ENCODE peak calls at places on chromosomes 13 and 19, in five cellular contexts. U is activated B cell treated with CpG ODN at 0.5 μM for 24 hours, R is choroid plexus epithelial cell, O is NCI-H2081, Z is COR-L47. L is an unnamed sample.

GRCh38 chr13:32471187-32471922 is 43.4 kb upstream of the N4BP2L1 start:
- DNase-seq in U (no peak), R (peak), O (no peak), Z (no peak), L (no peak)

GRCh38 chr13:79810671-79811070 is 329.7 kb downstream of the NDFIP2 start:
- DNase-seq in U (no peak), R (peak), O (no peak), Z (no peak), L (no peak)

GRCh38 chr13:94308808-94309207 is 170.7 kb downstream of the DCT start:
- DNase-seq in U (no peak), R (no peak), O (no peak), Z (no peak), L (no peak)

GRCh38 chr19:13881231-13881691 is 4.3 kb downstream of the NANOS3 start:
- DNase-seq in U (no peak), R (peak), O (no peak), Z (no peak), L (no peak)

GRCh38 chr13:51957377-51958216 is 53.7 kb downstream of the ATP7B start:
- DNase-seq in U (no peak), R (no peak), O (no peak), Z (peak), L (no peak)

GRCh38 chr13:46641274-46642081 is 88.5 kb downstream of the LRCH1 start:
- DNase-seq in U (no peak), R (peak), O (no peak), Z (no peak), L (no peak)

GRCh38 chr13:83810136-83810535 is 72.1 kb downstream of the SLITRK1 start:
- DNase-seq in U (no peak), R (no peak), O (no peak), Z (no peak), L (no peak)

GRCh38 chr13:30932481-30933333 is at the start of gene TEX26:
- DNase-seq in U (no peak), R (peak), O (no peak), Z (no peak), L (no peak)

GRCh38 chr19:55452381-55453325 is 8.8 kb downstream of the ISOC2 start:
- DNase-seq in U (no peak), R (peak), O (peak), Z (peak), L (peak)

GRCh38 chr13:114089341-114089740 is 43.1 kb downstream of the RASA3 start:
- DNase-seq in U (no peak), R (no peak), O (no peak), Z (no peak), L (no peak)

GRCh38 chr13:26529441-26529840 is 28.0 kb upstream of the WASF3 start:
- DNase-seq in U (no peak), R (peak), O (no peak), Z (no peak), L (no peak)

GRCh38 chr19:18427080-18427751 is 8.0 kb downstream of the SSBP4 start:
- DNase-seq in U (no peak), R (no peak), O (no peak), Z (no peak), L (no peak)

GRCh38 chr13:101714195-101714594 is 261.7 kb downstream of the ITGBL1 start:
- DNase-seq in U (no peak), R (no peak), O (no peak), Z (no peak), L (no peak)

GRCh38 chr19:57465680-57466381 is 8.9 kb upstream of the VN1R1 start:
- DNase-seq in U (no peak), R (peak), O (peak), Z (peak), L (no peak)

GRCh38 chr19:29622191-29623070 is 16.3 kb downstream of the POP4 start:
- DNase-seq in U (no peak), R (peak), O (no peak), Z (no peak), L (no peak)

GRCh38 chr13:79531542-79532239 is 50.7 kb downstream of the NDFIP2 start:
- DNase-seq in U (no peak), R (no peak), O (no peak), Z (no peak), L (no peak)

GRCh38 chr13:87527036-87527435 is 144.1 kb upstream of the SLITRK5 start:
- DNase-seq in U (no peak), R (no peak), O (no peak), Z (no peak), L (no peak)

GRCh38 chr19:45074744-45075143 is 1.5 kb downstream of the ZNF296 start:
- DNase-seq in U (no peak), R (no peak), O (no peak), Z (no peak), L (no peak)

GRCh38 chr19:17309962-17310461 is 649 bp downstream of the DDA1 start:
- DNase-seq in U (no peak), R (no peak), O (no peak), Z (no peak), L (no peak)

GRCh38 chr19:2199215-2199614 is 35.5 kb downstream of the DOT1L start:
- DNase-seq in U (no peak), R (no peak), O (no peak), Z (no peak), L (no peak)

GRCh38 chr13:114130131-114130707 is 2.2 kb downstream of the RASA3 start:
- DNase-seq in U (no peak), R (no peak), O (no peak), Z (no peak), L (no peak)

GRCh38 chr13:41848435-41849255 is 112.3 kb downstream of the VWA8 start:
- DNase-seq in U (no peak), R (peak), O (no peak), Z (no peak), L (no peak)

GRCh38 chr13:79056706-79057105 is 349.3 kb downstream of the RBM26 start:
- DNase-seq in U (no peak), R (no peak), O (no peak), Z (no peak), L (no peak)

GRCh38 chr13:106530209-106530906 is 5.1 kb downstream of the EFNB2 start:
- DNase-seq in U (no peak), R (peak), O (no peak), Z (no peak), L (no peak)

GRCh38 chr13:75621147-75621546 is 15.0 kb upstream of the LMO7 start:
- DNase-seq in U (no peak), R (peak), O (no peak), Z (no peak), L (no peak)

GRCh38 chr13:51666316-51666715 is 82.1 kb downstream of the WDFY2 start:
- DNase-seq in U (no peak), R (no peak), O (no peak), Z (peak), L (no peak)

GRCh38 chr13:28089065-28089464 is 11.3 kb downstream of the FLT3 start:
- DNase-seq in U (no peak), R (no peak), O (no peak), Z (no peak), L (no peak)

GRCh38 chr13:30698488-30699005 is 36.8 kb upstream of the ALOX5AP start:
- DNase-seq in U (no peak), R (no peak), O (no peak), Z (no peak), L (no peak)

GRCh38 chr13:50589651-50590054 is 253.8 kb downstream of the DLEU7 start:
- DNase-seq in U (no peak), R (peak), O (no peak), Z (no peak), L (no peak)

GRCh38 chr13:34357435-34358232 is 539.7 kb downstream of the RFC3 start:
- DNase-seq in U (no peak), R (peak), O (no peak), Z (no peak), L (no peak)

GRCh38 chr19:13089857-13090507 is 12.7 kb downstream of the LYL1 start:
- DNase-seq in U (no peak), R (no peak), O (no peak), Z (no peak), L (no peak)

GRCh38 chr13:85853901-85854663 is 54.9 kb upstream of the SLITRK6 start:
- DNase-seq in U (peak), R (no peak), O (no peak), Z (no peak), L (no peak)

GRCh38 chr19:29216021-29216420 is 3.1 kb upstream of the UQCRFS1 start:
- DNase-seq in U (no peak), R (no peak), O (no peak), Z (no peak), L (no peak)

GRCh38 chr19:7395360-7395781 is 46.6 kb downstream of the ARHGEF18 start:
- DNase-seq in U (no peak), R (peak), O (no peak), Z (no peak), L (no peak)

GRCh38 chr13:112521073-112521685 is 66.8 kb downstream of the TUBGCP3 start:
- DNase-seq in U (no peak), R (peak), O (no peak), Z (no peak), L (no peak)